ENCODE peak calls at places on chromosomes 12 and 14, in nine cellular contexts. A is transverse colon, R is PC-9, P is foreskin fibroblast, S is dorsolateral prefrontal cortex, D is AG04450, K is brain microvascular endothelial cell, B is lung, T is breast epithelium. F is an unnamed sample.

GRCh38 chr12:47881826-47882427 is 22.9 kb downstream of the VDR start:
- DNase-seq in A (no peak), R (no peak), P (peak; percentile 99), S (no peak), D (peak; percentile 96), K (peak; percentile 98), B (peak; percentile 45), T (no peak), F (peak; percentile 90)

GRCh38 chr12:121511931-121512330 is 68.9 kb downstream of the KDM2B start:
- DNase-seq in A (no peak), R (no peak), P (no peak), S (no peak), D (no peak), K (peak; percentile 35), B (no peak), T (no peak), F (no peak)

GRCh38 chr12:107091989-107092641 is 1.2 kb downstream of the CRY1 start:
- DNase-seq in A (peak; percentile 20), R (peak; percentile 63), P (peak; percentile 85), S (no peak), D (peak; percentile 86), K (peak; percentile 95), B (peak; percentile 32), T (no peak), F (peak; percentile 89)

GRCh38 chr14:105398726-105399440 is 545 bp downstream of the TEX22 start:
- DNase-seq in A (no peak), R (peak; percentile 18), P (peak; percentile 15), S (no peak), D (no peak), K (no peak), B (no peak), T (no peak), F (no peak)

GRCh38 chr14:65282909-65283253 is 129.6 kb upstream of the FUT8 start:
- DNase-seq in A (no peak), R (no peak), P (no peak), S (no peak), D (no peak), K (no peak), B (no peak), T (no peak), F (no peak)

GRCh38 chr14:23406725-23407355 is 1.2 kb downstream of the MYH6 start:
- DNase-seq in A (no peak), R (no peak), P (no peak), S (no peak), D (no peak), K (no peak), B (no peak), T (no peak), F (no peak)

GRCh38 chr12:2501464-2502181 is 293.1 kb upstream of the FKBP4 start:
- DNase-seq in A (no peak), R (no peak), P (no peak), S (peak; percentile 46), D (no peak), K (peak; percentile 7), B (no peak), T (no peak), F (no peak)

GRCh38 chr14:64410084-64410774 is 22.1 kb downstream of the MTHFD1 start:
- DNase-seq in A (no peak), R (peak; percentile 85), P (peak; percentile 32), S (no peak), D (no peak), K (peak; percentile 18), B (no peak), T (no peak), F (peak; percentile 61)

GRCh38 chr12:70178038-70178437 is 65.2 kb upstream of the CNOT2 start:
- DNase-seq in A (no peak), R (no peak), P (no peak), S (no peak), D (no peak), K (no peak), B (no peak), T (no peak), F (no peak)

GRCh38 chr12:45708363-45708762 is 21.1 kb upstream of the ARID2 start:
- DNase-seq in A (no peak), R (no peak), P (no peak), S (no peak), D (no peak), K (no peak), B (no peak), T (no peak), F (no peak)

GRCh38 chr14:71248204-71248603 is 340.9 kb downstream of the PCNX1 start:
- DNase-seq in A (no peak), R (no peak), P (peak; percentile 53), S (no peak), D (no peak), K (no peak), B (no peak), T (no peak), F (no peak)

GRCh38 chr14:89651805-89652204 is 234.8 kb upstream of the FOXN3 start:
- DNase-seq in A (no peak), R (no peak), P (no peak), S (no peak), D (no peak), K (no peak), B (no peak), T (no peak), F (no peak)

GRCh38 chr12:127711108-127711507 is 555.9 kb upstream of the TMEM132C start:
- DNase-seq in A (no peak), R (no peak), P (no peak), S (no peak), D (no peak), K (no peak), B (no peak), T (no peak), F (no peak)

GRCh38 chr14:94026886-94027469 is 838 bp downstream of the OTUB2 start:
- DNase-seq in A (no peak), R (no peak), P (no peak), S (no peak), D (no peak), K (no peak), B (no peak), T (no peak), F (no peak)

GRCh38 chr14:23929131-23929530 is 24.4 kb upstream of the DHRS4 start:
- DNase-seq in A (no peak), R (no peak), P (no peak), S (no peak), D (no peak), K (no peak), B (no peak), T (no peak), F (no peak)

GRCh38 chr14:80356413-80356812 is 145.1 kb upstream of the DIO2 start:
- DNase-seq in A (no peak), R (no peak), P (peak; percentile 6), S (no peak), D (peak; percentile 3), K (peak; percentile 48), B (no peak), T (no peak), F (no peak)

GRCh38 chr12:2509137-2509536 is 285.6 kb upstream of the FKBP4 start:
- DNase-seq in A (no peak), R (no peak), P (no peak), S (no peak), D (no peak), K (no peak), B (no peak), T (no peak), F (no peak)

GRCh38 chr14:80310950-80311349 is 99.6 kb upstream of the DIO2 start:
- DNase-seq in A (no peak), R (no peak), P (peak; percentile 28), S (no peak), D (no peak), K (peak; percentile 86), B (no peak), T (no peak), F (no peak)

DNA sequence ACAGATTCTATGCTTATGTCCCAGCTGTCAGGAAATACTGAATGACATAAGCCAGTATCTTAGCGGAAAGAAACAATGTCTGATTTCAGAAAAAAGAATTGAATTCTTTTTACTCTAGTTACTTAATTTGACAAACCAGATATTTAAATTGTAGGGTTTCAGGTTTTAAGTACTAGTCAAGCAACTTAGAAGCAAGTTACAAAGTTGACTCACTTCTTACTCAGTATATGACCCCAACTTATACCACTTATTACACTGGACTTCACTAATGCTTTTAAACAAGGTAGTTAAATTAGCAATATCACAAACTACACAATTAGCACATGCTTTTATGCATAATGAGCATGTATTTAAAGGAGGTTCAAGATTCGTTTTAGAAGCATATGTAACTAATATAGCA is 7.1 kb downstream of the GMFB start:
- DNase-seq in A (no peak), R (no peak), P (no peak), S (no peak), D (no peak), K (no peak), B (no peak), T (no peak), F (no peak)
- H3K4me3 ChIP-seq in A (no peak overlapping the region), R (peak overlapping the region; percentile 42), P (no peak overlapping the region), S (no peak overlapping the region), D (no peak overlapping the region), K (no peak overlapping the region), B (no peak overlapping the region), T (no peak overlapping the region), F (no peak overlapping the region)

DNA sequence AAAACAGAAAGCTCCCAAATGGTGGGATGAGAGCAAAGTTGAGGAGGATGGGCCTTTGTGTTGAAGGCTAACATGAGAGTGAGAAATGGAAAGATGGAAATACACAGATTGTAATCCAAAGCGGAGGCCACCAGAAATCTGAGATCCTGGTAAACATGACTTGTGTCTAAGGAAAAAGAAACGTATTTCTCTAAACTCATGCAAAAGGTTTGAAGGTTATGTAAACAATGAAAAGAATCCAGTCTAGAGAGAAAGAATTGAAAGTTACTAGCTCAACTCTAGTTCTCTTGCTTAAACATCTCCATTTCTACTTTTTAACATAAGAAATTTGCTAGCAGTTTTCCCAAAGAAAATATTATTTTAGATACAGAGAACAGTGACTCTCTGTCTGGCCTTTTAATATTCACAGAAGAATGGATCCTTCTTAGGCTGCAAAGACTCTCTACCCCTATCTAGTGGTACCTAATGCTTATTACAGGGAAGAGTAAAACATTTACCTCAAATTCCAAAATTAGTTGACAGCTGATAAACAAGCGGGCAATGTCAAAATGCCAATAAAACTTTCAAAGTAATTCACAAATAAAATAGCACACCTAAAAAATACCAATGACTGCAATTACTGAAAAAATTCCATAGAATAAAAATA is 75.8 kb upstream of the SOX5 start:
- DNase-seq in A (no peak), R (no peak), P (no peak), S (no peak), D (no peak), K (no peak), B (no peak), T (no peak), F (no peak)
- TF ChIP-seq CTCF in A (peak; percentile 35), R (peak; percentile 41), P (peak; percentile 12), S (no peak), D (peak; percentile 63), K (peak; percentile 49), B (no peak), T (no peak), F (peak; percentile 53)

GRCh38 chr12:59803735-59804134 is 207.9 kb downstream of the SLC16A7 start:
- DNase-seq in A (no peak), R (no peak), P (no peak), S (no peak), D (no peak), K (no peak), B (no peak), T (no peak), F (peak; percentile 56)
- H3K4me3 ChIP-seq in A (no peak overlapping the region), R (peak overlapping the region; percentile 41), P (no peak overlapping the region), S (no peak overlapping the region), D (no peak overlapping the region), K (no peak overlapping the region), B (no peak overlapping the region), T (peak overlapping the region; percentile 31), F (peak overlapping the region; percentile 42)

GRCh38 chr14:66662374-66662773 is 154.4 kb downstream of the GPHN start:
- DNase-seq in A (no peak), R (peak; percentile 6), P (no peak), S (no peak), D (no peak), K (peak; percentile 28), B (no peak), T (no peak), F (no peak)
- TF ChIP-seq CTCF in A (peak; percentile 17), R (peak; percentile 50), P (peak; percentile 43), S (peak; percentile 43), D (peak; percentile 56), K (peak; percentile 80), B (no peak), T (no peak), F (peak; percentile 51)